ENCODE peak calls at places on chromosome 16, in ten cellular contexts. Z, R, F, X, I, Y, D, H, J and G are unnamed samples.

GRCh38 chr16:7351572-7351971 is 18.9 kb downstream of the RBFOX1 start:
- DNase-seq in H (no peak), F (no peak), Y (no peak), J (no peak), X (no peak), D (no peak), I (no peak), Z (no peak), R (no peak), G (no peak)

GRCh38 chr16:88384222-88385111 is 1.7 kb downstream of the ZNF469 start:
- DNase-seq in D (no peak), I (no peak), X (peak), J (no peak), F (peak), Z (no peak), H (no peak), R (no peak), Y (no peak), G (no peak)

GRCh38 chr16:60166111-60166510 is 1432.0 kb upstream of the GOT2 start:
- DNase-seq in R (no peak), Z (no peak), D (no peak), Y (no peak), F (no peak), H (no peak), I (no peak), J (no peak), X (no peak), G (no peak)

GRCh38 chr16:87924937-87925670 is 11.2 kb downstream of the CA5A start:
- DNase-seq in H (no peak), F (no peak), X (peak), J (no peak), D (no peak), R (no peak), I (no peak), Y (no peak), Z (no peak), G (no peak)

GRCh38 chr16:89945654-89946053 is 2.9 kb upstream of the DEF8 start:
- DNase-seq in I (no peak), J (no peak), Y (no peak), Z (no peak), D (no peak), H (peak), X (no peak), R (no peak), F (no peak), G (no peak)

GRCh38 chr16:72286936-72287620 is 115.1 kb upstream of the PMFBP1 start:
- DNase-seq in J (no peak), D (no peak), H (no peak), Y (no peak), I (no peak), X (no peak), F (no peak), R (no peak), Z (no peak), G (no peak)

GRCh38 chr16:55467898-55468297 is 11.1 kb upstream of the MMP2 start:
- DNase-seq in H (no peak), F (no peak), X (no peak), D (no peak), J (no peak), R (no peak), Y (no peak), Z (no peak), I (no peak), G (no peak)

GRCh38 chr16:19707699-19708497 is 10.1 kb downstream of the KNOP1 start:
- DNase-seq in D (no peak), Z (no peak), J (no peak), R (no peak), I (no peak), F (no peak), X (no peak), H (no peak), Y (no peak), G (no peak)

GRCh38 chr16:75248142-75248535 is 3.3 kb downstream of the BCAR1 start:
- DNase-seq in F (no peak), H (no peak), D (no peak), R (no peak), Y (no peak), X (no peak), J (no peak), Z (no peak), I (no peak), G (no peak)

GRCh38 chr16:51876934-51877333 is 670.0 kb downstream of the TOX3 start:
- DNase-seq in Z (no peak), J (no peak), F (no peak), Y (no peak), I (no peak), R (no peak), X (no peak), D (no peak), H (no peak), G (no peak)

GRCh38 chr16:25912321-25912720 is 220.6 kb downstream of the HS3ST4 start:
- DNase-seq in R (no peak), J (no peak), Y (no peak), F (no peak), H (no peak), I (no peak), X (no peak), D (no peak), Z (no peak), G (no peak)

GRCh38 chr16:4085405-4085970 is 30.8 kb downstream of the ADCY9 start:
- DNase-seq in Y (no peak), R (no peak), H (peak), F (no peak), X (no peak), J (no peak), I (no peak), D (no peak), Z (no peak), G (no peak)

GRCh38 chr16:67299269-67299668 is 19.9 kb downstream of the PLEKHG4 start:
- DNase-seq in H (no peak), R (no peak), X (no peak), Z (no peak), D (no peak), I (peak), J (no peak), Y (no peak), F (no peak), G (no peak)

GRCh38 chr16:69501956-69502457 is 63.8 kb upstream of the NFAT5 start:
- DNase-seq in D (no peak), Y (no peak), Z (no peak), J (no peak), H (no peak), X (no peak), I (peak), R (no peak), F (no peak), G (no peak)

GRCh38 chr16:84684592-84684965 is 15.2 kb upstream of the USP10 start:
- DNase-seq in I (no peak), J (no peak), X (no peak), Z (no peak), D (no peak), H (no peak), F (no peak), Y (no peak), R (no peak), G (no peak)

GRCh38 chr16:17316005-17316404 is 154.8 kb downstream of the XYLT1 start:
- DNase-seq in Z (no peak), F (no peak), H (no peak), I (no peak), J (no peak), R (no peak), X (no peak), D (no peak), Y (no peak), G (no peak)

GRCh38 chr16:11949527-11949926 is 7.7 kb upstream of the NPIPB2 start:
- DNase-seq in R (no peak), H (peak), X (no peak), I (peak), Z (no peak), D (peak), Y (peak), J (no peak), F (no peak), G (peak)

GRCh38 chr16:84785843-84786538 is 33.8 kb upstream of the CRISPLD2 start:
- DNase-seq in X (no peak), Y (no peak), D (peak), I (no peak), Z (no peak), F (peak), H (peak), J (no peak), R (no peak), G (no peak)

GRCh38 chr16:54285414-54286066 is 1.0 kb downstream of the IRX3 start:
- DNase-seq in X (peak), Z (no peak), D (peak), H (peak), F (peak), R (no peak), I (no peak), Y (no peak), J (no peak), G (no peak)

GRCh38 chr16:3592559-3592958 is 15.4 kb upstream of the NLRC3 start:
- DNase-seq in H (no peak), R (no peak), I (no peak), Y (no peak), J (no peak), D (no peak), X (no peak), F (no peak), Z (no peak), G (no peak)

GRCh38 chr16:72989203-72989991 is 58.5 kb downstream of the ZFHX3 start:
- DNase-seq in J (peak), F (no peak), I (no peak), D (peak), Y (peak), H (peak), R (no peak), Z (no peak), X (peak), G (no peak)

GRCh38 chr16:24150282-24150681 is 105.9 kb upstream of the CACNG3 start:
- DNase-seq in J (no peak), Y (no peak), H (no peak), R (no peak), F (no peak), X (no peak), Z (no peak), D (no peak), I (no peak), G (no peak)

GRCh38 chr16:20675488-20676267 is 21.8 kb downstream of the ACSM1 start:
- DNase-seq in H (peak), F (peak), D (no peak), X (no peak), R (no peak), Y (no peak), J (peak), Z (peak), I (peak), G (no peak)

GRCh38 chr16:89795676-89796075 is 20.8 kb downstream of the FANCA start:
- DNase-seq in Z (no peak), D (no peak), J (no peak), F (no peak), R (no peak), I (peak), H (no peak), X (peak), Y (no peak), G (no peak)

GRCh38 chr16:56871172-56871593 is 6.2 kb downstream of the SLC12A3 start:
- DNase-seq in F (no peak), D (peak), I (peak), R (no peak), J (no peak), Z (no peak), Y (no peak), X (no peak), H (peak), G (peak)

GRCh38 chr16:22684282-22685161 is 129.4 kb upstream of the HS3ST2 start:
- DNase-seq in D (peak), H (no peak), F (no peak), R (no peak), X (no peak), Y (no peak), I (no peak), J (no peak), Z (no peak), G (no peak)

GRCh38 chr16:61295311-61295710 is 740.9 kb downstream of the CDH8 start:
- DNase-seq in D (no peak), H (no peak), F (no peak), Y (no peak), J (no peak), I (no peak), X (no peak), Z (no peak), R (no peak), G (no peak)

GRCh38 chr16:19389246-19389645 is 28.4 kb upstream of the TMC5 start:
- DNase-seq in Y (no peak), F (no peak), I (peak), Z (peak), R (no peak), X (no peak), H (peak), J (no peak), D (no peak), G (peak)